ENCODE peak calls at places on chromosomes 16 and 17, in seven cellular contexts. A is foreskin fibroblast, F is hypothalamus, C is nephron progenitor cell, R is MM.1S, X is HFFc6, Q is fibroblast of the aortic adventitia. O is an unnamed sample.

GRCh38 chr16:11229906-11230305 is 26.1 kb downstream of the SOCS1 start:
- DNase-seq in A (no peak), F (no peak), C (no peak), R (no peak), X (no peak), Q (no peak), O (no peak)

GRCh38 chr17:31802502-31802901 is 56.5 kb downstream of the COPRS start:
- DNase-seq in A (no peak), F (no peak), C (no peak), R (no peak), X (no peak), Q (no peak), O (no peak)

GRCh38 chr16:22665803-22666202 is 148.2 kb upstream of the HS3ST2 start:
- DNase-seq in A (no peak), F (no peak), C (no peak), R (no peak), X (no peak), Q (no peak), O (no peak)

GRCh38 chr17:6352016-6352415 is 82.9 kb downstream of the AIPL1 start:
- DNase-seq in A (no peak), F (no peak), C (no peak), R (no peak), X (no peak), Q (no peak), O (no peak)

GRCh38 chr17:59439261-59439660 is 107.8 kb downstream of the YPEL2 start:
- DNase-seq in A (no peak), F (no peak), C (peak; percentile 18), R (no peak), X (no peak), Q (no peak), O (no peak)

GRCh38 chr17:73430848-73431247 is 119.0 kb upstream of the CDC42EP4 start:
- DNase-seq in A (no peak), F (no peak), C (no peak), R (peak; percentile 36), X (no peak), Q (peak; percentile 2), O (no peak)

GRCh38 chr16:74725641-74726040 is 25.0 kb upstream of the MLKL start:
- DNase-seq in A (no peak), F (no peak), C (no peak), R (no peak), X (no peak), Q (no peak), O (no peak)

GRCh38 chr16:80023865-80024264 is 423.3 kb upstream of the MAF start:
- DNase-seq in A (no peak), F (no peak), C (no peak), R (no peak), X (peak; percentile 11), Q (no peak), O (no peak)

GRCh38 chr16:55155815-55156214 is 168.2 kb upstream of the IRX6 start:
- DNase-seq in A (no peak), F (no peak), C (no peak), R (no peak), X (no peak), Q (no peak), O (no peak)

GRCh38 chr16:1309888-1310831 is 724 bp downstream of the UBE2I start:
- DNase-seq in A (peak; percentile 76), F (no peak), C (no peak), R (peak; percentile 36), X (peak; percentile 39), Q (peak; percentile 52), O (no peak)